ENCODE peak calls at places on chromosomes 1 and 21, in four cellular contexts. P, U, F and L are unnamed samples.
A peak's percentile ranks its signal among the peaks of the same experiment; 100 is the strongest.

GRCh38 chr1:1973716-1974642 is 29.6 kb downstream of the CFAP74 start:
- DNase-seq in P (no peak), U (no peak), F (peak; percentile 47), L (no peak)

GRCh38 chr1:11751087-11751486 is 10.9 kb upstream of the C1orf167 start:
- DNase-seq in P (no peak), U (no peak), F (no peak), L (no peak)

GRCh38 chr1:27522148-27522859 is 32.3 kb upstream of the WASF2 start:
- DNase-seq in P (peak; percentile 72), U (peak; percentile 36), F (no peak), L (peak; percentile 57)

GRCh38 chr21:17925900-17926299 is 106.7 kb upstream of the C21orf91 start:
- DNase-seq in P (no peak), U (peak; percentile 51), F (peak; percentile 27), L (peak; percentile 47)

GRCh38 chr1:1115136-1115829 is 606 bp downstream of the C1orf159 start:
- DNase-seq in P (no peak), U (no peak), F (peak; percentile 31), L (no peak)

GRCh38 chr1:17520473-17521319 is 18.8 kb upstream of the ARHGEF10L start:
- DNase-seq in P (no peak), U (no peak), F (no peak), L (no peak)

GRCh38 chr1:198771562-198772153 is 132.8 kb downstream of the PTPRC start:
- DNase-seq in P (no peak), U (peak; percentile 76), F (peak; percentile 60), L (peak; percentile 60)

GRCh38 chr1:6030144-6030543 is 15.5 kb upstream of the KCNAB2 start:
- DNase-seq in P (no peak), U (no peak), F (no peak), L (no peak)

GRCh38 chr1:29875557-29876028 is 639.3 kb downstream of the PTPRU start:
- DNase-seq in P (no peak), U (no peak), F (no peak), L (no peak)

GRCh38 chr1:11765661-11766428 is 3.9 kb downstream of the C1orf167 start:
- DNase-seq in P (no peak), U (no peak), F (no peak), L (no peak)

GRCh38 chr1:16618719-16619118 is 5.4 kb upstream of the NBPF1 start:
- DNase-seq in P (peak; percentile 71), U (no peak), F (peak; percentile 75), L (no peak)

GRCh38 chr1:246947255-246947654 is 15.5 kb upstream of the AHCTF1 start:
- DNase-seq in P (no peak), U (peak; percentile 87), F (no peak), L (peak; percentile 97)

GRCh38 chr1:170273556-170274501 is 128.1 kb downstream of the NTMT2 start:
- DNase-seq in P (no peak), U (no peak), F (no peak), L (peak; percentile 81)

GRCh38 chr1:179831852-179832699 is 45.5 kb downstream of the TOR1AIP2 start:
- DNase-seq in P (no peak), U (peak; percentile 30), F (no peak), L (no peak)

GRCh38 chr1:102463328-102463727 is 466.6 kb upstream of the OLFM3 start:
- DNase-seq in P (no peak), U (no peak), F (no peak), L (no peak)

GRCh38 chr1:27590917-27591508 is 12.9 kb downstream of the AHDC1 start:
- DNase-seq in P (no peak), U (no peak), F (no peak), L (no peak)

GRCh38 chr1:74193908-74194307 is 4.1 kb downstream of the LRRIQ3 start:
- DNase-seq in P (no peak), U (peak; percentile 49), F (no peak), L (peak; percentile 70)

GRCh38 chr1:54391450-54392071 is 14.6 kb downstream of the SSBP3 start:
- DNase-seq in P (no peak), U (no peak), F (peak; percentile 85), L (no peak)

GRCh38 chr1:96927125-96927524 is 205.5 kb downstream of the PTBP2 start:
- DNase-seq in P (no peak), U (peak; percentile 62), F (peak; percentile 14), L (peak; percentile 67)

GRCh38 chr1:236552901-236553300 is 29.1 kb downstream of the LGALS8 start:
- DNase-seq in P (no peak), U (no peak), F (no peak), L (no peak)

GRCh38 chr1:48644190-48644930 is 132.3 kb downstream of the BEND5 start:
- DNase-seq in P (no peak), U (no peak), F (peak; percentile 70), L (no peak)

GRCh38 chr1:10428956-10429355 is 1.3 kb upstream of the CENPS start:
- DNase-seq in P (no peak), U (no peak), F (no peak), L (no peak)

GRCh38 chr1:90400121-90400520 is 317.0 kb downstream of the BARHL2 start:
- DNase-seq in P (no peak), U (peak; percentile 14), F (no peak), L (peak; percentile 8)

GRCh38 chr1:180150982-180151381 is 3.7 kb upstream of the QSOX1 start:
- DNase-seq in P (no peak), U (no peak), F (no peak), L (peak; percentile 29)

GRCh38 chr1:22385537-22385936 is 66.1 kb upstream of the ZBTB40 start:
- DNase-seq in P (no peak), U (no peak), F (no peak), L (no peak)

GRCh38 chr1:214453109-214453722 is 98.2 kb downstream of the PTPN14 start:
- DNase-seq in P (no peak), U (peak; percentile 63), F (no peak), L (peak; percentile 83)

DNA sequence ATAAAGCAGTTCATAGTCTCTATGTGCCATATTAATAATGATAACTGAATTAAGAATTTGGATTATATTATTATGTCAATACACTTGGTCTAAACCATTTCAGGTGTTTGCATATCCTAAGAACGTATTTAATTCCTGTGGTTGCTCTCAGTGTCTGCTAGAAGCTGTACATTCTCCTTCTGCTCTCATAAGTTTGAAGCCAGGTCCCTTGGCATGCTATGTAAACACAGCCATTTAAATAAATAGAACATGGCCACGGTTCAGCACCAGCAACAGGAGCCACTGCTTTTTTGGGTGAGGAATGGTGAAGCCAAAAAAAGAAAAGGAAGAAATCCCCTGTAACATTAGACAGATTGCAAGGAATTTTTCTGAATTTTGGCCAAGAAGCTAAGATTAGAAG is 19.1 kb downstream of the CCN1 start:
- DNase-seq in P (no peak), U (no peak), F (no peak), L (no peak)
- H3K4me3 ChIP-seq in P (no peak overlapping the region), U (no peak overlapping the region), F (no peak overlapping the region), L (no peak overlapping the region)

DNA sequence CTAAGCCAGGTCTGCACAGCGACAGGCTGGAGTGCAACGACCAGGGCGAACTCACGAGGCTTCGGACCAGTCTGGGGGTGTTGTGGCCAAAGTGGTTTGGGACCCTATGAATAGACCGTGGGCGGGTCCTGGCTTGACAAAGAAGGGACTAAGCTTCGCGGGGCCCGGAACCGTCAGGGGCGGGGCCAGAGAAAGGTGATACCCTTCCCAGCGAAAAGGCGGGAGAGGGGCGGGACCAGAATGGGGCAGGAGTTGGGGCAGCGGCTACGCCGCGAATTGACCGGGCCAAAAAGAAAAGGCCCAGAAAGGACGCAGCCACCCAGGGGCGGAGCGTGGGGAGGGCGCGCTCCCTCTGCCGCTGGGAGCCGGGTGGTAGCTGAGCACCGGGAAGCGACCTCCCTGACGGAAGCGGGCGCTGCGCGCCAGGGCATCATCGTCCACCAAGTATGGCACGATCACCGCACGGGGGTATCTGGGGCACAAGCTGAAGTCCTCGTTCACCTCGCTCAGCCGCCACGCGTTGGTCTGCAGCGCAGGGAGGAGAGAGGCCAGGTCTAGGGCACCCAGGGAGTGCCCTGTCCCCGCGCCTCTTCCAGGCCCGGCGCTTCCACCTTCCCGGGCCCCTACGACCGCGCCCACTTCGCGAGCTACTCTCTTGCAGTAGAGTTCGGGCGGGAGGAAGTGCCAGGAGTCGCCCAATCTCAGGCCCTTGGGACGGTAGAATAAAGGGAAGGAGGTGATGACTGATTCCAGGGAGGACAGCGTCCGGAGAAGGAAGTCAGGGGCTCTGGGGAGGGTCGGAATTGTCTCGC is 6.7 kb upstream of the FAM167B start:
- DNase-seq in P (peak; percentile 56), U (peak; percentile 33), F (peak; percentile 99), L (no peak)
- TF ChIP-seq CTCF in P (peak; percentile 37), U (peak; percentile 26), F (peak; percentile 25), L (peak; percentile 7)

DNA sequence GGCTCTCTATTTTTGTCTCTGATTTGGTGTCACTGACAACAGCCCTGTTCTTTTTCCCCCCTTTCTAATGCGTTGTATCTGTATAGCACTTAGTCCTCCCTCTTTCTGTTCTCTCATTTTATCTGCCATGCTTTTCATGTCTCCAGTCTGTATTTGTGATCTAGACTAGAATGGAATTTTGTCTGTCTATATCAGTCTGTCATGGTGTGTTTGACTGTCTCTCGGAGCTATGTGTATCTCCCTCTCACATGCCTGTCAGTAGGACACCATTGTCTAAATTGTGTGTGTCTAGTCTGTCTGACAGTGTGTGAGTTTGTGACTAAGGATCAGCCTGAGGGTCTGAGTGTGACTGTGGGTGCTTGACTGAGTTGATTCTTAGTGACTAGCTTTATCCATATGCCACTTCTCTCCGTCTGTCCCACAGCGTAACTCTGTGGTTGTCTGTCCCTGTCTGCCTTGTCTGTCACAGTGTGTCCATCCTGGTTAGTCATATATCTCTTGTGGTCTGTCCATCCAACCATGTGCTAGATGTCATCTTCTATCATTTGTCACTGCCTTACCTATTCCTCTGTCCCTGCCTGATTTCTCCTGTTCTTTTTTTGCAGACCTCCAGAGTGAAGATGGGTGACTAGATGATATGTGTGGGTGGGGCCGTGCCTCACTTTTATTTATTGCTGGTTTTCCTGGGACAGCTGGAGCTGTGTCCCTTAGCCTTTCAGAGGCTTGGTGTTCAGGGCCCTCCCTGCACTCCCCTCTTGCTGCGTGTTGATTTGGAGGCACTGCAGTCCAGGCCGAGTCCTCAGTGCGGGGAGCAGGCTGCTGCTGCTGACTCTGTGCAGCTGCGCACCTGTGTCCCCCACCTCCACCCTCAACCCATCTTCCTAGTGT is 1.4 kb upstream of the B4GALT2 start:
- DNase-seq in P (no peak), U (no peak), F (no peak), L (no peak)
- H3K4me3 ChIP-seq in P (no peak overlapping the region), U (no peak overlapping the region), F (no peak overlapping the region), L (no peak overlapping the region)

GRCh38 chr21:33857846-33858671 is 57.5 kb downstream of the ATP5PO start:
- DNase-seq in P (no peak), U (no peak), F (peak; percentile 14), L (no peak)

GRCh38 chr21:33854604-33855003 is 61.0 kb downstream of the ATP5PO start:
- DNase-seq in P (no peak), U (no peak), F (no peak), L (no peak)

GRCh38 chr21:33856893-33857527 is 58.6 kb downstream of the ATP5PO start:
- DNase-seq in P (no peak), U (no peak), F (no peak), L (no peak)

GRCh38 chr21:33852495-33852894 is 63.1 kb downstream of the ATP5PO start:
- DNase-seq in P (no peak), U (no peak), F (no peak), L (no peak)

DNA sequence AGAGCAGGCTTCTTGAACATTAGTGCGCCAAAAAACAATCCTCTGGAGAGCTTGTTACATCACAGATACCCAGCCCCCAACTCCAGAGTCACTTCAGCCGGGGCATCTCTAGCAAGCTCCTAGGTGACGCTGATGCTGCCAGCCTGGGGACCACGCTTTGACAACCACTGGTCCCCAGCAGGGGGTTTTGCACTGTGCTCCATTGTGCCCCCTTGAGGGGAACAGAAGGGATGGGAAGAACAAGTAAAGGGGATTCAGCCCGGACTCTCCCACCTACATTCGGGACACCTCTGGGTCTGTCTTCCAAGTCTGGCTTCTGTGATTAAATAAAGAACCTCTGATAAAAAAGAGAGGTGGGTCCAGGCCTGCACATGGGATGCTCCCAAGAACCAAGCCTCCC is 60.4 kb downstream of the ATP5PO start:
- DNase-seq in P (no peak), U (no peak), F (no peak), L (no peak)
- TF ChIP-seq CTCF in P (no peak), U (no peak), F (no peak), L (peak; percentile 6)